ENCODE peak calls at places on chromosomes 3 and 15, in six cellular contexts. P, N, I, B, K and R are unnamed samples.

GRCh38 chr3:125593991-125594574 is 1.2 kb downstream of the OSBPL11 start:
- DNase-seq in P (peak), K (no peak), I (peak), B (peak), N (no peak), R (peak)

GRCh38 chr3:59469948-59470723 is 420.3 kb upstream of the CFAP20DC start:
- DNase-seq in B (no peak), I (no peak), K (no peak), P (peak), N (no peak), R (no peak)

GRCh38 chr3:63344676-63345075 is 66.6 kb downstream of the SYNPR start:
- DNase-seq in I (no peak), K (no peak), B (no peak), N (peak), P (peak), R (peak)

GRCh38 chr3:51777985-51778384 is 1.1 kb downstream of the IQCF6 start:
- DNase-seq in N (no peak), P (no peak), I (no peak), B (no peak), K (no peak), R (no peak)

GRCh38 chr3:127588675-127589577 is 1.6 kb downstream of the TPRA1 start:
- DNase-seq in I (no peak), K (peak), N (peak), B (peak), P (no peak), R (no peak)

GRCh38 chr3:50297896-50298725 is 1.1 kb downstream of the HYAL3 start:
- DNase-seq in I (peak), B (peak), N (no peak), K (no peak), P (no peak), R (peak)

GRCh38 chr15:25905140-25905539 is 42.0 kb upstream of the ATP10A start:
- DNase-seq in P (no peak), K (peak), B (no peak), N (no peak), I (no peak), R (no peak)

GRCh38 chr3:71681224-71681668 is 44.0 kb downstream of the EIF4E3 start:
- DNase-seq in P (peak), N (peak), B (peak), K (peak), I (peak), R (peak)

GRCh38 chr3:107795514-107796094 is 272.8 kb downstream of the BBX start:
- DNase-seq in N (no peak), B (no peak), I (no peak), P (no peak), K (no peak), R (no peak)

GRCh38 chr15:26656080-26656479 is 116.8 kb downstream of the GABRB3 start:
- DNase-seq in P (no peak), B (no peak), I (no peak), N (no peak), K (no peak), R (no peak)

GRCh38 chr3:23691343-23691895 is 114.3 kb upstream of the UBE2E1 start:
- DNase-seq in K (peak), B (no peak), P (no peak), I (no peak), N (no peak), R (no peak)

GRCh38 chr3:192174283-192174682 is 553.1 kb downstream of the FGF12 start:
- DNase-seq in K (no peak), B (no peak), I (no peak), N (no peak), P (no peak), R (no peak)

GRCh38 chr3:65604863-65605526 is 433.7 kb downstream of the MAGI1 start:
- DNase-seq in I (no peak), B (peak), N (no peak), K (peak), P (no peak), R (no peak)

GRCh38 chr3:10004506-10004905 is 17.9 kb upstream of the EMC3 start:
- DNase-seq in K (no peak), I (no peak), N (no peak), P (no peak), B (no peak), R (no peak)

GRCh38 chr3:58581328-58582091 is 4.3 kb upstream of the FAM107A start:
- DNase-seq in K (no peak), B (no peak), N (no peak), P (no peak), I (peak), R (peak)

GRCh38 chr3:30597769-30598134 is 8.6 kb upstream of the TGFBR2 start:
- DNase-seq in I (no peak), N (no peak), P (no peak), K (no peak), B (no peak), R (no peak)

GRCh38 chr15:62588930-62589655 is 424.0 kb upstream of the C2CD4B start:
- DNase-seq in P (no peak), K (peak), N (no peak), B (peak), I (no peak), R (no peak)

GRCh38 chr3:49108346-49108745 is 3.8 kb upstream of the QARS1 start:
- DNase-seq in N (no peak), K (no peak), B (no peak), P (no peak), I (no peak), R (no peak)

GRCh38 chr3:49104427-49105291 is at the start of gene QARS1:
- DNase-seq in K (peak), P (peak), N (peak), B (peak), I (peak), R (peak)

GRCh38 chr3:49100046-49100615 is 4.4 kb downstream of the QARS1 start:
- DNase-seq in B (no peak), I (no peak), K (no peak), N (no peak), P (no peak), R (no peak)

GRCh38 chr3:49098910-49099630 is 5.2 kb upstream of the QRICH1 start:
- DNase-seq in B (no peak), K (no peak), I (no peak), P (no peak), N (no peak), R (no peak)

DNA sequence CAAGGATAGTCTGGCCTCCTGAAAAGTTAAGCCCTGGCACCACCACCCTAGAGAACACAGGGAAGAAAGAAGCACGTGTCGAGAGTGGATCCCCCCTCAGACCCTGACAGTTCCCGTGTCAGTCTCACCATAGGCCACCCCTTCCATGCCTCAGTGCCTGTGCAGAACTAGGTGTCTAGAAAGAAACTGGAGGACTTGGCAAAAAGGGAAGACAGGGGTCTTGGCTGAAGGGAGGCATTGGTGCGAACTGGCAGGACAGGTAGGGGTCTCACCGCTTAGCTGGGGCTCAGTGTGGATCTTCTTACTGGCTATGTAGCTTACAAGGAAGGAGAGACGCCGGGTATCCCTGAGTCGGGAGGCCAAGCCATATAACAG is 518 bp downstream of the QARS1 start:
- DNase-seq in K (no peak), P (no peak), I (no peak), B (no peak), N (no peak), R (no peak)
- H3K18ac ChIP-seq in K (no peak), P (peak), I (peak), B (peak), N (no peak), R (no peak)

GRCh38 chr3:150210461-150211110 is 197.5 kb upstream of the TSC22D2 start:
- DNase-seq in K (peak), B (no peak), I (peak), P (no peak), N (no peak), R (peak)
- H3K18ac ChIP-seq in K (no peak), B (peak), I (peak), P (no peak), N (no peak), R (no peak)

GRCh38 chr3:188242426-188243123 is 88.6 kb downstream of the LPP start:
- DNase-seq in P (no peak), B (no peak), I (no peak), N (no peak), K (no peak), R (no peak)

GRCh38 chr3:188240189-188240981 is 86.4 kb downstream of the LPP start:
- DNase-seq in B (no peak), I (no peak), P (no peak), K (no peak), N (no peak), R (no peak)

GRCh38 chr3:188239577-188239976 is 85.6 kb downstream of the LPP start:
- DNase-seq in I (no peak), N (no peak), P (no peak), B (no peak), K (no peak), R (no peak)

GRCh38 chr3:188241883-188242282 is 87.9 kb downstream of the LPP start:
- DNase-seq in P (no peak), I (no peak), B (no peak), N (no peak), K (no peak), R (no peak)

GRCh38 chr3:188241072-188241471 is 87.1 kb downstream of the LPP start:
- DNase-seq in K (peak), I (no peak), N (no peak), B (peak), P (no peak), R (no peak)
- H3K18ac ChIP-seq in K (no peak), I (no peak), N (no peak), B (no peak), P (no peak), R (no peak)

DNA sequence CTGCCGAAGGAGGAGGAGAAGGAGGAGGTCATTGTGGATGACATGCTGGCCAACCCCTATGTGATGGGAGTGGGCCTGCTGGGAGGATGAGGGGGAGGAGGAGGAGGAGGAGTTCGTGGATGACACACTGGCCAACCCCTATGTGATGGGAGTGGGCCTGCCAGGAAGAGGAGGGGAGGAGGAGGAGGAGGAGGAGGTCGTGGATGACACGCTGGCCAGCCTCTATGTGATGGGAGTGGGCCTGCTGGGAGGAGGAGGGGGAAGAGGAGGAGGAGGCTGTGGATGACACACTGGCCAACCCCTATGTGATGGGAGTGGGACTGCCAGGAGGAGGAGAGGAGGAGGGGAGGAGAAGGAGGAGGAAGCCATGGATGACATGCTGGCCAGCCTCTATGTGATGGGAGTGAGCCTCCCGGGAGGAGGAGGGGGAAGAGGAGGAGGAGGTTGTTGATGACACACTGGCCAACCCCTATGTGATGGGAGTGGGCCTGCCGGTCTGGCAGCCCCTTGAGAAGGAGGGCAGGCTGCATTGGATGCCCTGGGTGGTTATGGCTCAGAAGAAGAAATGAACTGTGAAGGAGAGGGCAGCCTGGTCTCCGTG is 55.7 kb upstream of the WNT7A start:
- DNase-seq in K (no peak), B (no peak), N (no peak), I (no peak), P (no peak), R (no peak)
- H3K18ac ChIP-seq in K (no peak), B (no peak), N (no peak), I (no peak), P (no peak), R (no peak)

GRCh38 chr3:13085846-13086179 is 12.6 kb upstream of the IQSEC1 start:
- DNase-seq in B (no peak), P (no peak), K (no peak), I (no peak), N (no peak), R (no peak)
- H3K18ac ChIP-seq in B (no peak), P (no peak), K (no peak), I (no peak), N (no peak), R (no peak)

GRCh38 chr3:8563597-8563996 is 62.0 kb downstream of the LMCD1 start:
- DNase-seq in P (no peak), K (no peak), I (no peak), B (no peak), N (no peak), R (no peak)
- H3K18ac ChIP-seq in P (no peak), K (no peak), I (no peak), B (no peak), N (no peak), R (no peak)

DNA sequence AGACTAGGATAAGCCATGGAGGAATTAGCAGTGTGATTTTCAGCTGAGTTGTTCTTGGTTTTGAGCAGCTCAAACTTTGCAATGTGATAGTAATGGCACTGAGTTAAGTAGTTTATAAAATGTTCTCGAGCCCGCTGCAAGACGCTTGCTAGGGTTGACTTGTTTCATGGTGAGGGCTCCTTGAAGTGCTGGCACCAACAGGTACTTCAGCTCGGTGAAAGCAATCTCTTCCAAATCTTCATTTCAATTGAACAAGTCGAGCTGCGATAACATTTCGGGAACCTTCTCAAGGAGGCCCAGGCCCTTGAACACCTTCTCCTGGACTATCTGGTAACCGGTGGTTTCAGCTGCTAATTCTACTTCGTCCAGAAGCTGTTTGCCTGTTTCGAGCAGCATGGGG is 50.8 kb upstream of the DYNC1LI1 start:
- DNase-seq in N (no peak), B (no peak), K (no peak), P (no peak), I (no peak), R (no peak)
- H3K18ac ChIP-seq in N (no peak), B (no peak), K (no peak), P (no peak), I (no peak), R (no peak)

GRCh38 chr3:185935465-185936263 is 2.1 kb downstream of the TRA2B start:
- DNase-seq in B (no peak), N (no peak), I (no peak), P (no peak), K (peak), R (peak)
- H3K18ac ChIP-seq in B (no peak), N (no peak), I (no peak), P (no peak), K (no peak), R (no peak)

GRCh38 chr3:31810991-31811433 is 170.1 kb downstream of the OSBPL10 start:
- DNase-seq in K (no peak), P (no peak), I (no peak), B (no peak), N (peak), R (peak)
- H3K18ac ChIP-seq in K (no peak), P (no peak), I (peak), B (no peak), N (no peak), R (no peak)